ENCODE peak calls at places on chromosomes 11 and 22, in five cellular contexts. H is fibroblast of gingiva; O is germinal center; C is stimulated activated CD8-positive, alpha-beta memory T cell treated with anti-CD3 and anti-CD28 coated beads, Interleukin-4, amount 100 ng/mL, for 48 hours; E is type B pancreatic cell. K is an unnamed sample.
A peak's percentile ranks its signal among the peaks of the same experiment; 100 is the strongest.

GRCh38 chr11:116725434-116726221 is 47.2 kb downstream of the BUD13 start:
- DNase-seq in H (peak; percentile 76), O (no peak), C (no peak), E (no peak), K (no peak)

GRCh38 chr11:31968774-31969433 is 122.0 kb upstream of the RCN1 start:
- DNase-seq in H (peak; percentile 58), O (no peak), C (no peak), E (no peak), K (no peak)

GRCh38 chr11:135069884-135070283 is 657.8 kb upstream of the B3GAT1 start:
- DNase-seq in H (no peak), O (no peak), C (no peak), E (no peak), K (no peak)

GRCh38 chr11:78248191-78248590 is 59.5 kb downstream of the USP35 start:
- DNase-seq in H (no peak), O (no peak), C (no peak), E (no peak), K (no peak)

GRCh38 chr11:16606784-16607674 is 131.4 kb upstream of the C11orf58 start:
- DNase-seq in H (no peak), O (no peak), C (no peak), E (peak; percentile 74), K (no peak)

GRCh38 chr11:35517481-35517880 is 7.9 kb downstream of the PAMR1 start:
- DNase-seq in H (no peak), O (no peak), C (no peak), E (no peak), K (no peak)

GRCh38 chr11:103959279-103959930 is 77.0 kb upstream of the DDI1 start:
- DNase-seq in H (peak; percentile 30), O (peak; percentile 41), C (no peak), E (no peak), K (no peak)

GRCh38 chr11:130598433-130598832 is 150.0 kb downstream of the ADAMTS15 start:
- DNase-seq in H (no peak), O (no peak), C (no peak), E (no peak), K (no peak)

GRCh38 chr11:68338041-68338800 is 25.8 kb downstream of the LRP5 start:
- DNase-seq in H (peak; percentile 97), O (no peak), C (no peak), E (no peak), K (no peak)

GRCh38 chr11:102560555-102561011 is 30.0 kb upstream of the MMP7 start:
- DNase-seq in H (peak; percentile 84), O (peak; percentile 45), C (no peak), E (no peak), K (no peak)

GRCh38 chr11:57597971-57598830 is 716 bp downstream of the SERPING1 start:
- DNase-seq in H (peak; percentile 50), O (no peak), C (no peak), E (peak; percentile 84), K (no peak)

GRCh38 chr22:26229910-26230309 is 60.6 kb downstream of the SEZ6L start:
- DNase-seq in H (no peak), O (no peak), C (no peak), E (no peak), K (no peak)

GRCh38 chr22:38284042-38284402 is 11.2 kb upstream of the TMEM184B start:
- DNase-seq in H (peak; percentile 96), O (no peak), C (no peak), E (no peak), K (no peak)

GRCh38 chr11:3132271-3132781 is 32.8 kb downstream of the OSBPL5 start:
- DNase-seq in H (no peak), O (no peak), C (no peak), E (no peak), K (no peak)

GRCh38 chr11:16788141-16789060 is 50.0 kb downstream of the C11orf58 start:
- DNase-seq in H (peak; percentile 69), O (peak; percentile 61), C (peak; percentile 80), E (peak; percentile 82), K (peak; percentile 20)

GRCh38 chr11:109236188-109236587 is 185.8 kb upstream of the C11orf87 start:
- DNase-seq in H (no peak), O (no peak), C (no peak), E (no peak), K (no peak)

GRCh38 chr22:17102297-17102667 is 17.5 kb downstream of the IL17RA start:
- DNase-seq in H (no peak), O (no peak), C (no peak), E (no peak), K (no peak)

GRCh38 chr11:78926633-78927347 is 352.1 kb upstream of the NARS2 start:
- DNase-seq in H (no peak), O (no peak), C (no peak), E (no peak), K (no peak)

GRCh38 chr22:22955866-22956535 is 68.4 kb downstream of the IGLL5 start:
- DNase-seq in H (peak; percentile 67), O (peak; percentile 63), C (peak; percentile 71), E (no peak), K (peak; percentile 57)

GRCh38 chr22:40176921-40177737 is 596 bp upstream of the TNRC6B start:
- DNase-seq in H (peak; percentile 40), O (no peak), C (peak; percentile 80), E (no peak), K (peak; percentile 11)

GRCh38 chr11:121328213-121328966 is 35.8 kb downstream of the SC5D start:
- DNase-seq in H (no peak), O (peak; percentile 22), C (peak; percentile 39), E (no peak), K (no peak)

GRCh38 chr11:13680501-13681264 is 12.2 kb downstream of the FAR1 start:
- DNase-seq in H (peak; percentile 2), O (no peak), C (no peak), E (no peak), K (no peak)

GRCh38 chr22:25114369-25115362 is 85.0 kb upstream of the CRYBB3 start:
- DNase-seq in H (no peak), O (no peak), C (no peak), E (no peak), K (no peak)

GRCh38 chr11:111531687-111532364 is 8.7 kb upstream of the LAYN start:
- DNase-seq in H (peak; percentile 81), O (no peak), C (peak; percentile 77), E (no peak), K (no peak)

GRCh38 chr11:57269580-57270021 is 32.6 kb upstream of the APLNR start:
- DNase-seq in H (no peak), O (no peak), C (no peak), E (no peak), K (no peak)

K was measured in central memory CD8-positive, alpha-beta T cell.